ENCODE peak calls at places on chromosomes 4 and X, in ten cellular contexts. N is lung, C is AG10803, R is spleen, X is psoas muscle, T is foreskin fibroblast, L is HL-60, I is IMR-90, A is fibroblast of mammary gland, Z is cardiac fibroblast. U is an unnamed sample.

GRCh38 chrX:12304261-12304660 is 166.0 kb downstream of the FRMPD4 start:
- DNase-seq in N (no peak), C (peak), R (no peak), X (no peak), T (peak), L (no peak), I (peak), A (peak), Z (peak), U (no peak)

GRCh38 chrX:42237956-42238355 is 314.6 kb upstream of the CASK start:
- DNase-seq in N (no peak), C (peak), R (no peak), X (no peak), T (no peak), L (no peak), I (peak), A (no peak), Z (no peak), U (no peak)

GRCh38 chr4:2615821-2616220 is 79.4 kb downstream of the FAM193A start:
- DNase-seq in N (no peak), C (no peak), R (no peak), X (no peak), T (no peak), L (no peak), I (no peak), A (no peak), Z (no peak), U (no peak)

GRCh38 chrX:13939741-13940597 is 89.7 kb downstream of the GEMIN8 start:
- DNase-seq in N (no peak), C (no peak), R (no peak), X (no peak), T (no peak), L (no peak), I (no peak), A (no peak), Z (no peak), U (no peak)

GRCh38 chr4:180335571-180335970 is 1907.6 kb upstream of the TENM3 start:
- DNase-seq in N (no peak), C (no peak), R (no peak), X (no peak), T (no peak), L (no peak), I (no peak), A (peak), Z (no peak), U (no peak)

GRCh38 chrX:53251307-53251706 is 26.3 kb upstream of the KDM5C start:
- DNase-seq in N (no peak), C (peak), R (peak), X (no peak), T (peak), L (no peak), I (peak), A (peak), Z (no peak), U (no peak)

GRCh38 chr4:73870778-73871177 is 1.6 kb downstream of the CXCL1 start:
- DNase-seq in N (no peak), C (peak), R (no peak), X (no peak), T (peak), L (no peak), I (no peak), A (peak), Z (peak), U (peak)

GRCh38 chrX:110698696-110699095 is 96.9 kb downstream of the CHRDL1 start:
- DNase-seq in N (no peak), C (no peak), R (no peak), X (no peak), T (peak), L (no peak), I (no peak), A (no peak), Z (no peak), U (no peak)

GRCh38 chr4:94726524-94727123 is 31.1 kb upstream of the BMPR1B start:
- DNase-seq in N (no peak), C (no peak), R (no peak), X (no peak), T (no peak), L (no peak), I (no peak), A (no peak), Z (no peak), U (no peak)

GRCh38 chr4:187108846-187109245 is 385.2 kb upstream of the FAT1 start:
- DNase-seq in N (no peak), C (peak), R (no peak), X (no peak), T (no peak), L (no peak), I (no peak), A (no peak), Z (no peak), U (no peak)

GRCh38 chr4:169612869-169613859 is 781 bp upstream of the NEK1 start:
- DNase-seq in N (peak), C (peak), R (peak), X (peak), T (peak), L (no peak), I (peak), A (peak), Z (peak), U (peak)
- TF ChIP-seq CTCF in N (peak), C (peak), R (peak), X (peak), T (peak), L (peak), I (peak), A (peak), Z (peak), U (peak)

DNA sequence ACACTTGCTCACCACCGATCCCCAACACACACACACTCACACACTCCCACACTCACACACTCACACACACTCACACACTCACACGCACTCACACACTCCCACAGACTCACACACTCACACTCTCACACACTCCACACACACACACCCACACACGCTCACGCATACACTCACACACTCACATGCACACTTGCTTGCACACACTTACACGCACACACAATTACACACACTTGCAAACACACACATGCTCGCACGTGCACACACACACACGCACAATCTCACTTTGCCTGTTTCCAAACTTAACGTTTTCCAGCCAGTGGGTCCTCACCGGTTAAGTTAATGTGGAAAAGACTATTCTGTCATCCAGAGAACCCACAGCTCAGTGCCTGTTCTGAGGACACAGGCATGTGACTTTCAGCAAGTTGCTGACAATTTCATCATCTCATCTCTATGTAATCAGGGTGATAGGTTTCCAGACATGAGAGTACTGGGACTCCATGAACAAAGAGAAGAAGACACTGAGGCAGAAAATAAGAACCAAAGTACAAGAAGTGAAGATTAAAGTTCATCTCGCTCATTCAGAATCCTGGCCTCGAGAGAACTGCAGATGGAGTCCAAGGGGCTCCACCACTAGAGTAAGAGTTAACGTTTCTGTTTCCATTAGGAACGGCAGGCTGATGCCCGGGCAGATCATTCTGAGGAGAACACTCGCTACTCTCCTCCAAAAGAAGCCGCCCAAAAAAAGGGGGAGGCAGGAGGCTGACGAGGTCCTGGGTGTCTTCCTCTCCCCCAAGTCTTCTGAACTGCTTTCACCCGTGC is 153.2 kb upstream of the FRG1 start:
- DNase-seq in N (no peak), C (peak), R (no peak), X (no peak), T (no peak), L (no peak), I (no peak), A (no peak), Z (no peak), U (no peak)
- H3K4me3 ChIP-seq in N (no peak), C (no peak), R (no peak), X (no peak), T (no peak), L (no peak), I (no peak), A (no peak), Z (no peak), U (no peak)

DNA sequence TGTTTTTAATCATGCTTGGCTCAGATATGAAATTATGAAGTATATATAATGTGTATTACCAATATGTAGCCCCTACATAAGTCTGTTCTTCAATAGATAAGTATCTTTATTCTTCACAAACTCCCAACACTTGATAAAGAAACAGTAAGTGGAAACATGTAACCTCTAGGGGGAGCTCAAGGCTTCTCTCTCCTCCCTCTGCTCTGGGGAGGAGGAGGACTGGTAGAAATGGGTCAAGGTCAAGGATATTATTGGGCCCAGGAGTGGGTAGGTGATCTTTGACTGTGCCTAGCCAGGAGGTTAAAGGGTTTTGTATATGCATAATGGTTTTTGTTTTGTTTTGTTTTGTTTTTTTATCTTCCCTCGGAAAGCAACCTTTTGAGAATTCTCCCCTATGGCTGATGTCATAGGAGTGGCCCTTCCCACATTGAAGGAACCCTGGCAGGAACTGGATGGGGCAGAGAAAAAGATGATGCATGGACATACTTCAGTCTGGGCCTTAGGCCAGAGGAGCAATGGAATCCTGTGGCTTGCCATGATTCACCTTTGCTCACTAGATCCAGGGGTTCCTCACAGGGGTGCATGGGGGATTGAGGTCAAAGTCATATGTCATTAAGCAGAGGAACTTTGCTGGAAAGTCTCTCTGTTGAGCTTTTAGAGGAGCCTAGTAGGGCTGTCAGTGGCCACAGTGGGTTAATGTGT is 460.3 kb downstream of the MID1IP1 start:
- DNase-seq in N (no peak), C (peak), R (no peak), X (no peak), T (peak), L (peak), I (no peak), A (peak), Z (peak), U (peak)
- TF ChIP-seq CTCF in N (no peak), C (peak), R (peak), X (peak), T (peak), L (no peak), I (peak), A (peak), Z (peak), U (peak)

DNA sequence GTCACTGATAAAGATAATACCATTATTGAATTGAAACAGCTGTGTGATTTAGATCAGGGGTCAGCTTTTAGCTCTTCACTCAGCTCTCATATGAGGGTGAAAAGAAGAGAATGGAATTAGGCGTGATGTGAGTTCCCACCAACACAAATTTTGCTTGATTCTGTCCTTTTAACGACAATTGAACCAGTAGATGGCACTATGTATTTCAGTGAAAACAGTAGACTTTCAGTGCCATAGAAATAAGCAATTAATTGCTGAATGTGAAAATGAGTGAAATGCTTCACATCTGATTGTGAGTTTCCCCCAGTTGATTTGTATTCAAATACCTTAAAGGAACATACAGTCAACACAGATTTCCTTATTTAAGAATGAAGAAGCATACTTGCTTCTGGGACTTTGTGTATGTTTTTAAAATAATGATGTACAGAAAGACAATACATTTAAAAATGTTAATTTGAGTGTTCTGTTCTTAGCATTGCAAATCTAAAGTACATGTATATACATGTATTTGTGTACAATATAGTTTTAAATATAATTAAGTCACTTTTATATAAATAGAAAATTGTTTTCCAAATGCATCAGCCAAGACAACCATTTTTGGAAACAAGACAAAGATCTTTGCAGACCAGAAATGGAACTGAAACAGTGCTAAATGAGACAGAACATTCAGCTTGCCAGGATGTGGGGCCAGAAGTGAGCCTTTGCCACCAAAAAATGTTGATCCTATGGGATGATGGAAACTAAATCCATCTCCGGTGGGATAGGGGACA is 178.8 kb downstream of the SNCA start:
- DNase-seq in N (no peak), C (peak), R (no peak), X (no peak), T (peak), L (no peak), I (peak), A (peak), Z (peak), U (peak)
- H3K4me3 ChIP-seq in N (no peak), C (no peak), R (no peak), X (no peak), T (no peak), L (no peak), I (no peak), A (no peak), Z (no peak), U (no peak)

GRCh38 chrX:46488712-46489111 is 56.5 kb downstream of the ZNF674 start:
- DNase-seq in N (no peak), C (no peak), R (no peak), X (no peak), T (no peak), L (no peak), I (no peak), A (no peak), Z (no peak), U (no peak)

GRCh38 chrX:46485897-46486296 is 59.3 kb downstream of the ZNF674 start:
- DNase-seq in N (no peak), C (no peak), R (no peak), X (no peak), T (no peak), L (no peak), I (no peak), A (no peak), Z (no peak), U (no peak)
- TF ChIP-seq CTCF in N (no peak), C (no peak), R (no peak), X (no peak), T (no peak), L (no peak), I (no peak), A (no peak), Z (no peak), U (no peak)

GRCh38 chr4:86893136-86893535 is 914 bp upstream of the C4orf36 start:
- DNase-seq in N (no peak), C (no peak), R (no peak), X (no peak), T (peak), L (no peak), I (no peak), A (no peak), Z (no peak), U (no peak)
- H3K4me3 ChIP-seq in N (no peak), C (no peak), R (no peak), X (no peak), T (peak), L (no peak), I (no peak), A (no peak), Z (no peak), U (peak)

DNA sequence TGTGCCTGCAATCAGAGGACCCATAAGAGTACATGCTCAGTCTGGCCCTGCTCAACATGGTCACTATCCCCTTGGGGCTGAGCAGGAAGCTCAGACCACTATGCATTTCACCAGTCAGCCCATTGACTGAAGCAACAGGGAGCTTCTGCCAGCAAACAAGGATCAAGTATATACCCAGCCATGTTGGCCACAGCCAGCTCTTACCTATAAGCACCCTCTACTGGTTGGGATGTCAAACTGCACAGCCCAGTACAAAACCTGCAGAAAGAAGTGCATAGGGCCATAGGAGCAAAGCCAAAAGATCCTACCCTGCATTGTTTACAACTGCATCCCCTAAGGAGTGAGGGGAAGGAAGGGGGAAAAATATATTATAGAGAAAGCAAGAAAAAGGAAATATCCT is 214.4 kb upstream of the CPEB2 start:
- DNase-seq in N (no peak), C (peak), R (no peak), X (no peak), T (peak), L (no peak), I (peak), A (peak), Z (peak), U (peak)
- TF ChIP-seq CTCF in N (no peak), C (peak), R (peak), X (peak), T (peak), L (peak), I (peak), A (peak), Z (peak), U (peak)

U was measured in epithelial cell of esophagus.